ENCODE peak calls at places on chromosome 5, in six cellular contexts. R, H, U, P, W and A are unnamed samples.

GRCh38 chr5:153827407-153827806 is 211.3 kb downstream of the FAM114A2 start:
- DNase-seq in U (peak; percentile 40), P (no peak), R (no peak), W (no peak), H (no peak), A (no peak)

GRCh38 chr5:135502836-135503520 is 32.8 kb downstream of the NEUROG1 start:
- DNase-seq in W (no peak), U (no peak), R (no peak), P (no peak), H (no peak), A (no peak)

GRCh38 chr5:42951169-42951846 is 88.8 kb downstream of the ANXA2R start:
- DNase-seq in R (peak; percentile 76), U (peak; percentile 77), W (peak; percentile 32), P (peak; percentile 50), H (peak; percentile 37), A (no peak)

GRCh38 chr5:78597858-78598415 is 50.6 kb downstream of the LHFPL2 start:
- DNase-seq in R (no peak), H (no peak), P (peak; percentile 81), U (peak; percentile 66), W (no peak), A (peak; percentile 76)

GRCh38 chr5:151825445-151825844 is 53.7 kb downstream of the G3BP1 start:
- DNase-seq in U (peak; percentile 78), P (peak; percentile 65), W (peak; percentile 63), R (no peak), H (peak; percentile 36), A (peak; percentile 57)

GRCh38 chr5:168364151-168364661 is 72.8 kb downstream of the WWC1 start:
- DNase-seq in H (no peak), P (peak; percentile 82), U (peak; percentile 40), R (no peak), W (no peak), A (peak; percentile 78)

GRCh38 chr5:177490311-177490991 is 7.0 kb downstream of the PDLIM7 start:
- DNase-seq in H (no peak), P (no peak), R (no peak), U (no peak), W (no peak), A (no peak)

GRCh38 chr5:61167382-61167781 is 5.1 kb upstream of the SMIM15 start:
- DNase-seq in P (peak; percentile 55), R (no peak), H (peak; percentile 16), W (peak; percentile 48), U (peak; percentile 56), A (peak; percentile 46)

GRCh38 chr5:84393969-84394368 is 9.3 kb upstream of the EDIL3 start:
- DNase-seq in R (no peak), P (peak; percentile 91), W (no peak), U (peak; percentile 88), H (no peak), A (no peak)

GRCh38 chr5:106957336-106957735 is 713.4 kb downstream of the EFNA5 start:
- DNase-seq in H (no peak), W (no peak), U (no peak), R (no peak), P (no peak), A (no peak)

GRCh38 chr5:149857499-149857898 is 87.1 kb downstream of the PDE6A start:
- DNase-seq in P (peak; percentile 80), R (peak; percentile 74), W (peak; percentile 85), U (no peak), H (peak; percentile 63), A (no peak)

GRCh38 chr5:104755806-104756205 is 1193.2 kb upstream of the NUDT12 start:
- DNase-seq in H (no peak), W (no peak), R (no peak), U (no peak), P (no peak), A (no peak)

GRCh38 chr5:124976086-124976485 is 229.6 kb upstream of the ZNF608 start:
- DNase-seq in P (no peak), W (no peak), R (no peak), U (no peak), H (no peak), A (no peak)

GRCh38 chr5:154606246-154606645 is 128.2 kb upstream of the HAND1 start:
- DNase-seq in H (no peak), W (no peak), U (no peak), P (no peak), R (no peak), A (no peak)

GRCh38 chr5:137216976-137217598 is 282.0 kb downstream of the SPOCK1 start:
- DNase-seq in H (no peak), P (no peak), U (no peak), R (no peak), W (no peak), A (no peak)

GRCh38 chr5:135979510-135979909 is 24.7 kb upstream of the LECT2 start:
- DNase-seq in R (no peak), W (no peak), P (peak; percentile 88), U (peak; percentile 78), H (no peak), A (no peak)

GRCh38 chr5:61052870-61053269 is 107.9 kb downstream of the NDUFAF2 start:
- DNase-seq in W (no peak), H (no peak), R (no peak), P (peak; percentile 91), U (peak; percentile 86), A (peak; percentile 71)

GRCh38 chr5:176733586-176734262 is 76.6 kb upstream of the UNC5A start:
- DNase-seq in U (peak; percentile 42), W (no peak), R (peak; percentile 47), P (no peak), H (no peak), A (no peak)

GRCh38 chr5:69271376-69271775 is 36.7 kb downstream of the CDK7 start:
- DNase-seq in W (peak; percentile 42), U (peak; percentile 77), R (no peak), H (no peak), P (peak; percentile 54), A (no peak)

GRCh38 chr5:92749943-92750342 is 831.1 kb downstream of the NR2F1-AS1 start:
- DNase-seq in U (peak; percentile 47), W (no peak), H (no peak), P (peak; percentile 52), R (no peak), A (no peak)

GRCh38 chr5:157245477-157245876 is 20.4 kb upstream of the CYFIP2 start:
- DNase-seq in H (no peak), R (no peak), P (peak; percentile 8), U (peak; percentile 66), W (no peak), A (no peak)

GRCh38 chr5:150180241-150181027 is 9.4 kb upstream of the SLC6A7 start:
- DNase-seq in U (peak; percentile 45), W (peak; percentile 48), H (no peak), R (peak; percentile 73), P (no peak), A (no peak)

GRCh38 chr5:133589286-133589685 is 23.1 kb downstream of the FSTL4 start:
- DNase-seq in P (no peak), R (no peak), W (no peak), U (no peak), H (no peak), A (no peak)

GRCh38 chr5:14171091-14171490 is 27.9 kb downstream of the TRIO start:
- DNase-seq in U (peak; percentile 51), P (no peak), R (no peak), H (no peak), W (no peak), A (no peak)

GRCh38 chr5:15004506-15004905 is 132.9 kb upstream of the ANKH start:
- DNase-seq in U (no peak), W (no peak), H (no peak), R (no peak), P (peak; percentile 33), A (no peak)

DNA sequence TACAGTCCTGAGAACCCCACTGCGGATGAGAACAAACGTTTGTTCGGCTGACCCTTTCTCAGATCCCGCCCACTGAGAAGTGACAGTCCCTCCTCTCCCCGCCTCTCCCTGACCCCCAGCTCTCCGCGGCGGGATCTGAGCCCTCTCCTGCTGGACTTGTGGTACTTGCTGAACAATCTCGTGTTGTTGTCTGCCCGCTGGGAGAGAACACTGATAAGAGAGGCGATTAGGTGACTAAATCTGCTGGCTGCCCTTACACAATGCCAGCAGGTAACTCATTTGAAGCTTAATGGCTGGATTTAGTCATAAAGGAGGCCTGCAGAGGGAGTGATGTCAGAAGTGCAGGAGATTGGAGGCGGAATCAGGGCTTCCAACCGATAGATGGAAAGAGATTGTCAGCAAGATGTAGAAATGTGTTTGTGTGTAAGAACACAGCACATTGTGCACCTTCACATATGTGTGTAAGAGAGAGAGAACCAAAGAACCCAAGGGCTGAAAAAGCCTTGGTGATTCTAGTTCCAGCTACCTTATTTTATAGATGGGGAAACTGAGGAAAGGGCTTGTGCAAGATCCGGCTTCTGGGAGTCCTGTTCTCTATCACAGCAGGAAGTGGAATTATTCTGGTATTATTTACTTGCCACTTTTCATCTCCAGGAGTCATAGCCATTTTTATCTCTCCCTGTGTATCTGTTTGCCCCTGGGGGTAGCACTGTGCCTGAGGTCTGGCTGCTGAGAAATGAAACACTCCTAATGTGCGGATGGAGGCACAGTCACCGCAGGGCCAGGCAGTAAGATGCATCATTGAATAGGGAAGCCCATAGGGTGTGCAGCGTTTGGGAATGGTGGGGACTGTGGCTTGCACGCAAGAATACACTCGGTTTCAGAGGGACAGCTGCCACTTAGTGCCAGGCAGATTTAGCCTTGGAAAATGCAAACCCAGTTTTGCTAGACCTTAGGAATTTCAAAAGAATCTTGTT is 203.7 kb upstream of the MSX2 start:
- DNase-seq in R (no peak), U (no peak), W (peak; percentile 60), H (no peak), P (peak; percentile 15), A (no peak)
- H3K4me3 ChIP-seq in R (no peak overlapping the region), U (no peak overlapping the region), W (no peak overlapping the region), H (no peak overlapping the region), P (no peak overlapping the region), A (no peak overlapping the region)

GRCh38 chr5:179816401-179817070 is 4.2 kb upstream of the SQSTM1 start:
- DNase-seq in U (peak; percentile 26), W (peak; percentile 51), H (no peak), P (no peak), R (peak; percentile 59), A (no peak)
- H3K4me3 ChIP-seq in U (peak overlapping the region; percentile 62), W (no peak overlapping the region), H (peak overlapping the region; percentile 43), P (peak overlapping the region; percentile 31), R (peak overlapping the region; percentile 55), A (peak overlapping the region; percentile 25)

DNA sequence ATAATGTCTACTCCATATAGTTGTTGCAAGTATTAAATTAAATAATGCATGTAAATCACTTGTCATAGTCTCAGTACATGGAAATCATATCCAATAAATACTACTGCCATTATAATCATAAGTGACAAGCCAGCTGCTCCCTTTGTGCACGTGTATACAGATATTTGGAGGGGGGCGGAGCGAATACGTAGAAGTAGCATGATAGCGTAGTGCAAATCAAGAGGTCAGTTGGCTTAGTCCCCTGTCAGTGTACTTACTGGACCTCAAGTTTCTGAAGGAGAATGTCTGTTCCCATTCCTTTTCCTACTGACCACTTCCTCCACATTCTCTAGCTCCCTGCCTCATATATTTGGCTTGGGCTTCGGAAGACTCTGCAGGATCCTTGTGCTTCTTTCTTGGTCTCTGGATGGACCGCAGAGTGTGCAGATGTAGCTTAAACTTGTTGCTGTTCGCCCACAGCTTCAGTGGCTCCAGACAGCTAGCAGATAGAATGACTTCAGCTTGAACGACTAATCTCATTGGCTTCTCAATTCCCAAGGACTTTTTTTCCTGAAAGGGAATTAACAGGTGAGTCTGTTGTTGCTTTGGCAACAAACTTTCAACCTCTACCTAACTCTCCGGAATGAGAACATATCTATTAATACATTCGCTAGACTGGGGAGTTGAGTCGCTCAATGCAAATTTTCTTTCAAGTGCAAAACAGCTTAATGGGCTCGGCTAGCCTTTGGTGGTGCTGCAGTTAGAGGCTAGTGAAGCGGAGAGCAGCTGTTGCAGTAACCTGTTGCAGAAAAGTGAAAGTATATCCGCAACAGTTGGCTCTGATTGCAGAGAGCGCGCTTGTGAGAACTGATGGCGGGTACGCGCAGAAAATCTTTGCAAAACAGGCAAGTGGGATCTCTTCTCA is at the start of gene PCDHB1:
- DNase-seq in H (no peak), P (no peak), R (no peak), W (peak; percentile 58), U (no peak), A (no peak)
- H3K4me3 ChIP-seq in H (peak within 1 kb of the TSS; percentile 28), P (no peak within 1 kb of the TSS), R (peak within 1 kb of the TSS; percentile 50), W (peak within 1 kb of the TSS; percentile 45), U (no peak within 1 kb of the TSS), A (peak within 1 kb of the TSS; percentile 20)

GRCh38 chr5:172171118-172171775 is 16.8 kb downstream of the STK10 start:
- DNase-seq in W (no peak), H (no peak), R (no peak), P (no peak), U (no peak), A (no peak)
- H3K4me3 ChIP-seq in W (no peak overlapping the region), H (no peak overlapping the region), R (no peak overlapping the region), P (no peak overlapping the region), U (no peak overlapping the region), A (no peak overlapping the region)